ENCODE peak calls at places on chromosomes 5 and 9, in five cellular contexts. One of them, this sample, is unnamed.

GRCh38 chr9:89309608-89310485 is 1.1 kb upstream of the CKS2 start:
- DNase-seq in mesothelial cell of epicardium: no peak
- DNase-seq in T-helper 1 cell: no peak
- DNase-seq in COR-L47: no peak
- DNase-seq in AG08396: no peak
- DNase-seq in this sample: no peak

GRCh38 chr5:103224118-103224893 is 34.3 kb upstream of the MACIR start:
- DNase-seq in AG08396: peak
- DNase-seq in COR-L47: peak
- DNase-seq in mesothelial cell of epicardium: no peak
- DNase-seq in T-helper 1 cell: no peak
- DNase-seq in this sample: no peak

GRCh38 chr9:97900738-97901565 is 21.3 kb downstream of the TRMO start:
- DNase-seq in AG08396: peak
- DNase-seq in COR-L47: peak
- DNase-seq in T-helper 1 cell: no peak
- DNase-seq in mesothelial cell of epicardium: no peak
- DNase-seq in this sample: no peak

GRCh38 chr5:18394154-18394804 is 760.0 kb downstream of the TAF11L14 start:
- DNase-seq in AG08396: peak
- DNase-seq in T-helper 1 cell: no peak
- DNase-seq in COR-L47: peak
- DNase-seq in mesothelial cell of epicardium: peak
- DNase-seq in this sample: peak

GRCh38 chr5:88732181-88732633 is 150.8 kb downstream of the MEF2C start:
- DNase-seq in COR-L47: no peak
- DNase-seq in T-helper 1 cell: no peak
- DNase-seq in AG08396: no peak
- DNase-seq in mesothelial cell of epicardium: no peak
- DNase-seq in this sample: no peak

GRCh38 chr9:93031629-93032431 is 26.7 kb upstream of the SUSD3 start:
- DNase-seq in T-helper 1 cell: no peak
- DNase-seq in mesothelial cell of epicardium: no peak
- DNase-seq in COR-L47: no peak
- DNase-seq in AG08396: peak
- DNase-seq in this sample: no peak

GRCh38 chr9:134658378-134658955 is 16.9 kb downstream of the COL5A1 start:
- DNase-seq in AG08396: no peak
- DNase-seq in mesothelial cell of epicardium: no peak
- DNase-seq in T-helper 1 cell: no peak
- DNase-seq in COR-L47: no peak
- DNase-seq in this sample: no peak

GRCh38 chr9:94915476-94916450 is 189.3 kb downstream of the AOPEP start:
- DNase-seq in mesothelial cell of epicardium: no peak
- DNase-seq in T-helper 1 cell: no peak
- DNase-seq in AG08396: no peak
- DNase-seq in COR-L47: no peak
- DNase-seq in this sample: no peak

GRCh38 chr5:159071382-159071781 is 28.3 kb downstream of the EBF1 start:
- DNase-seq in mesothelial cell of epicardium: no peak
- DNase-seq in T-helper 1 cell: no peak
- DNase-seq in AG08396: no peak
- DNase-seq in COR-L47: no peak
- DNase-seq in this sample: no peak

GRCh38 chr9:135098400-135099105 is 11.1 kb downstream of the OLFM1 start:
- DNase-seq in T-helper 1 cell: no peak
- DNase-seq in mesothelial cell of epicardium: peak
- DNase-seq in COR-L47: no peak
- DNase-seq in AG08396: peak
- DNase-seq in this sample: no peak

GRCh38 chr5:92401492-92401891 is 1018.4 kb upstream of the ARRDC3 start:
- DNase-seq in T-helper 1 cell: no peak
- DNase-seq in mesothelial cell of epicardium: no peak
- DNase-seq in COR-L47: peak
- DNase-seq in AG08396: no peak
- DNase-seq in this sample: no peak

GRCh38 chr5:22911019-22911418 is 57.9 kb upstream of the CDH12 start:
- DNase-seq in AG08396: no peak
- DNase-seq in COR-L47: no peak
- DNase-seq in T-helper 1 cell: no peak
- DNase-seq in mesothelial cell of epicardium: no peak
- DNase-seq in this sample: no peak

GRCh38 chr5:111254613-111255012 is 30.4 kb downstream of the CAMK4 start:
- DNase-seq in AG08396: no peak
- DNase-seq in T-helper 1 cell: peak
- DNase-seq in mesothelial cell of epicardium: no peak
- DNase-seq in COR-L47: no peak
- DNase-seq in this sample: peak

This sample was measured in activated T-helper 9 cell treated with anti-CD3 and anti-CD28 coated beads, Interleukin-2, amount 50 U/mL, for 16 hours.